ENCODE peak calls at places on chromosomes 7 and 10, in ten cellular contexts. One of them, this sample, is unnamed.

GRCh38 chr7:123682690-123683089 is 27.0 kb downstream of the LMOD2 start:
- DNase-seq in foreskin fibroblast: peak; percentile 24
- DNase-seq in fibroblast of mammary gland: peak; percentile 69
- DNase-seq in keratinocyte: no peak
- DNase-seq in H9: no peak
- DNase-seq in body of pancreas: no peak
- DNase-seq in CD8-positive, alpha-beta T cell: no peak
- DNase-seq in cardiac muscle cell: peak; percentile 80
- DNase-seq in glutamatergic neuron: no peak
- DNase-seq in lower lobe of right lung: no peak
- DNase-seq in this sample: no peak

GRCh38 chr10:132319853-132320669 is 11.9 kb upstream of the LRRC27 start:
- DNase-seq in foreskin fibroblast: peak; percentile 81
- DNase-seq in fibroblast of mammary gland: peak; percentile 90
- DNase-seq in keratinocyte: no peak
- DNase-seq in H9: no peak
- DNase-seq in body of pancreas: no peak
- DNase-seq in CD8-positive, alpha-beta T cell: no peak
- DNase-seq in cardiac muscle cell: peak; percentile 87
- DNase-seq in glutamatergic neuron: no peak
- DNase-seq in lower lobe of right lung: no peak
- DNase-seq in this sample: peak; percentile 96

GRCh38 chr7:26534649-26535482 is 243.2 kb downstream of the SNX10 start:
- DNase-seq in foreskin fibroblast: no peak
- DNase-seq in fibroblast of mammary gland: no peak
- DNase-seq in keratinocyte: no peak
- DNase-seq in H9: no peak
- DNase-seq in body of pancreas: no peak
- DNase-seq in CD8-positive, alpha-beta T cell: no peak
- DNase-seq in cardiac muscle cell: no peak
- DNase-seq in glutamatergic neuron: no peak
- DNase-seq in lower lobe of right lung: no peak
- DNase-seq in this sample: no peak

GRCh38 chr10:101043356-101043707 is 12.3 kb downstream of the SFXN3 start:
- DNase-seq in foreskin fibroblast: no peak
- DNase-seq in fibroblast of mammary gland: peak; percentile 15
- DNase-seq in keratinocyte: no peak
- DNase-seq in H9: no peak
- DNase-seq in body of pancreas: no peak
- DNase-seq in CD8-positive, alpha-beta T cell: no peak
- DNase-seq in cardiac muscle cell: no peak
- DNase-seq in glutamatergic neuron: no peak
- DNase-seq in lower lobe of right lung: no peak
- DNase-seq in this sample: peak; percentile 90

GRCh38 chr10:24897326-24897926 is 55.0 kb downstream of the PRTFDC1 start:
- DNase-seq in foreskin fibroblast: peak; percentile 52
- DNase-seq in fibroblast of mammary gland: no peak
- DNase-seq in keratinocyte: no peak
- DNase-seq in H9: no peak
- DNase-seq in body of pancreas: no peak
- DNase-seq in CD8-positive, alpha-beta T cell: no peak
- DNase-seq in cardiac muscle cell: peak; percentile 77
- DNase-seq in glutamatergic neuron: no peak
- DNase-seq in lower lobe of right lung: no peak
- DNase-seq in this sample: no peak

GRCh38 chr10:77043364-77043763 is 594.2 kb downstream of the KCNMA1 start:
- DNase-seq in foreskin fibroblast: no peak
- DNase-seq in fibroblast of mammary gland: peak; percentile 63
- DNase-seq in keratinocyte: no peak
- DNase-seq in H9: no peak
- DNase-seq in body of pancreas: no peak
- DNase-seq in CD8-positive, alpha-beta T cell: no peak
- DNase-seq in cardiac muscle cell: no peak
- DNase-seq in glutamatergic neuron: no peak
- DNase-seq in lower lobe of right lung: no peak
- DNase-seq in this sample: no peak

GRCh38 chr10:28991326-28991725 is 297.5 kb upstream of the LYZL1 start:
- DNase-seq in foreskin fibroblast: no peak
- DNase-seq in fibroblast of mammary gland: peak; percentile 35
- DNase-seq in keratinocyte: peak; percentile 73
- DNase-seq in H9: no peak
- DNase-seq in body of pancreas: no peak
- DNase-seq in CD8-positive, alpha-beta T cell: no peak
- DNase-seq in cardiac muscle cell: peak; percentile 33
- DNase-seq in glutamatergic neuron: no peak
- DNase-seq in lower lobe of right lung: peak; percentile 55
- DNase-seq in this sample: peak; percentile 68

GRCh38 chr7:92827464-92827863 is 8.9 kb downstream of the CDK6 start:
- DNase-seq in foreskin fibroblast: no peak
- DNase-seq in fibroblast of mammary gland: no peak
- DNase-seq in keratinocyte: no peak
- DNase-seq in H9: no peak
- DNase-seq in body of pancreas: no peak
- DNase-seq in CD8-positive, alpha-beta T cell: no peak
- DNase-seq in cardiac muscle cell: peak; percentile 36
- DNase-seq in glutamatergic neuron: no peak
- DNase-seq in lower lobe of right lung: no peak
- DNase-seq in this sample: no peak

GRCh38 chr10:37754538-37755323 is 102.7 kb downstream of the ZNF248 start:
- DNase-seq in foreskin fibroblast: no peak
- DNase-seq in fibroblast of mammary gland: peak; percentile 6
- DNase-seq in keratinocyte: no peak
- DNase-seq in H9: no peak
- DNase-seq in body of pancreas: no peak
- DNase-seq in CD8-positive, alpha-beta T cell: no peak
- DNase-seq in cardiac muscle cell: no peak
- DNase-seq in glutamatergic neuron: peak; percentile 38
- DNase-seq in lower lobe of right lung: no peak
- DNase-seq in this sample: no peak

GRCh38 chr10:44926771-44927751 is 15.9 kb downstream of the TMEM72 start:
- DNase-seq in foreskin fibroblast: no peak
- DNase-seq in fibroblast of mammary gland: peak; percentile 51
- DNase-seq in keratinocyte: no peak
- DNase-seq in H9: peak; percentile 18
- DNase-seq in body of pancreas: peak; percentile 75
- DNase-seq in CD8-positive, alpha-beta T cell: no peak
- DNase-seq in cardiac muscle cell: peak; percentile 68
- DNase-seq in glutamatergic neuron: no peak
- DNase-seq in lower lobe of right lung: no peak
- DNase-seq in this sample: no peak

GRCh38 chr10:100660945-100661344 is 84.4 kb upstream of the PAX2 start:
- DNase-seq in foreskin fibroblast: no peak
- DNase-seq in fibroblast of mammary gland: no peak
- DNase-seq in keratinocyte: no peak
- DNase-seq in H9: no peak
- DNase-seq in body of pancreas: no peak
- DNase-seq in CD8-positive, alpha-beta T cell: no peak
- DNase-seq in cardiac muscle cell: no peak
- DNase-seq in glutamatergic neuron: no peak
- DNase-seq in lower lobe of right lung: no peak
- DNase-seq in this sample: peak; percentile 77

GRCh38 chr7:107194051-107194450 is 25.2 kb downstream of the HBP1 start:
- DNase-seq in foreskin fibroblast: no peak
- DNase-seq in fibroblast of mammary gland: no peak
- DNase-seq in keratinocyte: no peak
- DNase-seq in H9: no peak
- DNase-seq in body of pancreas: no peak
- DNase-seq in CD8-positive, alpha-beta T cell: no peak
- DNase-seq in cardiac muscle cell: no peak
- DNase-seq in glutamatergic neuron: no peak
- DNase-seq in lower lobe of right lung: no peak
- DNase-seq in this sample: no peak

GRCh38 chr10:124403548-124403947 is 15.2 kb downstream of the OAT start:
- DNase-seq in foreskin fibroblast: peak; percentile 46
- DNase-seq in fibroblast of mammary gland: peak; percentile 86
- DNase-seq in keratinocyte: no peak
- DNase-seq in H9: peak; percentile 79
- DNase-seq in body of pancreas: no peak
- DNase-seq in CD8-positive, alpha-beta T cell: no peak
- DNase-seq in cardiac muscle cell: peak; percentile 89
- DNase-seq in glutamatergic neuron: no peak
- DNase-seq in lower lobe of right lung: no peak
- DNase-seq in this sample: peak; percentile 77

GRCh38 chr7:29146082-29146706 is at the start of gene CPVL:
- DNase-seq in foreskin fibroblast: no peak
- DNase-seq in fibroblast of mammary gland: no peak
- DNase-seq in keratinocyte: no peak
- DNase-seq in H9: peak; percentile 78
- DNase-seq in body of pancreas: peak; percentile 69
- DNase-seq in CD8-positive, alpha-beta T cell: no peak
- DNase-seq in cardiac muscle cell: no peak
- DNase-seq in glutamatergic neuron: peak; percentile 69
- DNase-seq in lower lobe of right lung: peak; percentile 79
- DNase-seq in this sample: no peak

DNA sequence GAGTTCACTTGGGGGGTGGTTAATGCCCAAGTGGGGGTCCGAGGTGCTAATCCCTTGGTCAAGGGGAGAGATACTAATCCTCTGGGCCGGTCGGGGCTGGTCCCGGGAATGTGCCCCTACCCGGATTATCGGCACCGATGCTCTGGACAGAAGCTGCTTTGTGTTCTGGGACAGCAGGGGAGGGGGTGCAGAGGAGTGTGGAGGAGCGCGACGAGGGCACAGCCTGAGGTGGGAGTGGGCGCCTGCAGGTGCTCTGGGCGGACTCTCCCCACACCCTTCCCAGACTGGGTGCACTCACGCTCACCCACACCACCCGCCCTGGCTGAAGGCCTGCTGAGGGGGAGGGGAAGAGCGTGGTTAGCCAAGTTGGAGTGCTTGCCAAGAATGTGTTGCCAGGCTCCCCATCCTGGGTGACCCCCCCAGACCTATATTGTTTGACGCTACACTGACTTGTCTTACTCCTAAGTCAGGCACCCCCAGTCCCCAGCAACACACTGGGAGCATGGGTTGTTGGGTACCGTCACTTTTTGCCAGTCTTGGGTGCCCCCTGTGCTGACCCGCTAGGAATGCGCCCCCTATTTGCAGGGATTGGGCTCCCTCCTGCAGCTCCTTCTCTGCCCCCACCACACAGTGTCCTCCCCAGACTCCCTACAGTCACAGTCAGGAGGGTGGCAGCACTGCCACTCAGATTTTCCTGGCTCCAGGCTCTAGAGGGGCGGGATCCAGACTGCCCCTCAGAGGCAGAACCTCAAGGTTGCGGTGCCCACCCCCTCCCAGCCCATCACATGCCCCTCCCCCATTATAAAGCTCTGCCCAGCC is 1.2 kb downstream of the SLC4A2 start:
- DNase-seq in foreskin fibroblast: peak; percentile 27
- DNase-seq in fibroblast of mammary gland: peak; percentile 36
- DNase-seq in keratinocyte: no peak
- DNase-seq in H9: no peak
- DNase-seq in body of pancreas: peak; percentile 67
- DNase-seq in CD8-positive, alpha-beta T cell: no peak
- DNase-seq in cardiac muscle cell: peak; percentile 55
- DNase-seq in glutamatergic neuron: no peak
- DNase-seq in lower lobe of right lung: no peak
- DNase-seq in this sample: peak; percentile 95
- TF ChIP-seq CTCF in foreskin fibroblast: no peak
- TF ChIP-seq CTCF in fibroblast of mammary gland: peak; percentile 6
- TF ChIP-seq CTCF in keratinocyte: no peak
- TF ChIP-seq CTCF in H9: peak; percentile 8
- TF ChIP-seq CTCF in body of pancreas: no peak
- TF ChIP-seq CTCF in CD8-positive, alpha-beta T cell: no peak
- TF ChIP-seq CTCF in cardiac muscle cell: peak; percentile 13
- TF ChIP-seq CTCF in glutamatergic neuron: no peak
- TF ChIP-seq CTCF in lower lobe of right lung: no peak
- TF ChIP-seq CTCF in this sample: no peak

DNA sequence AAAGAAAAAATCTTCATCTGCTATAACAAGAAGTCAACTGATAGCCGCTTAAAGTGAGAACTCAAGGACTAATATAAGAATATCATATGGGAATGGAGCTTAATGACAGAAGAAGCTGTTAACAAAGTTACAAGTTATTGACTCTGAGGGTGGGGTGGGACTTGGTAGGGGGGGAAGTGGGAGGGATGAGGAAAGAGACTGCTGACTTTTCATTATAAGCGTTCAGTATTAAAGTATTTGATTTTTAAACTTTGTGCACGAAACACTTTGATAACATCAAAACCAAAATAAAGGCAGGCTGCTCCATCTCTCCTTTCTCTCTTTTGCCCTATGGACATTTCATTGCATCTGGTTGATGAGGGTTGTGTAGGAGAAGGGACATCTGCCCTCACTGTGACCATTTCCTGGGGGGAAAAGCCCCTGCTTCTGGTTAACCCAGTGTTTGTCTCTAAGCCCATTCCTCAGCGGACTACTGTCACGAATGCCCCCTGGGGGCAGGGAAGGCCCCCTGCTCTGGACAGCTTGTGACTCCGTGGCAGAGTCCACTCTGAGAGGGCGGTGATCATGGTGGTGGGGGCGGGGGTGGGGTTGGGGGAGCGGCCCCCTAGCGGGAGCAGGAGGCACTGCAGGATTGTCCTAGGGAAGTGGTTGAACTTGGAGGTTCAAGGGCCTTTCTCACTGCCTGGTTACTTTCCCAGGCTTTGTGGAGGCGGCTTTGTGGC is 17.4 kb downstream of the SLC13A4 start:
- DNase-seq in foreskin fibroblast: no peak
- DNase-seq in fibroblast of mammary gland: no peak
- DNase-seq in keratinocyte: no peak
- DNase-seq in H9: peak; percentile 72
- DNase-seq in body of pancreas: no peak
- DNase-seq in CD8-positive, alpha-beta T cell: no peak
- DNase-seq in cardiac muscle cell: no peak
- DNase-seq in glutamatergic neuron: no peak
- DNase-seq in lower lobe of right lung: no peak
- DNase-seq in this sample: no peak
- TF ChIP-seq CTCF in foreskin fibroblast: peak; percentile 30
- TF ChIP-seq CTCF in fibroblast of mammary gland: peak; percentile 45
- TF ChIP-seq CTCF in keratinocyte: peak; percentile 77
- TF ChIP-seq CTCF in H9: peak; percentile 94
- TF ChIP-seq CTCF in body of pancreas: peak; percentile 19
- TF ChIP-seq CTCF in CD8-positive, alpha-beta T cell: peak; percentile 39
- TF ChIP-seq CTCF in cardiac muscle cell: peak; percentile 50
- TF ChIP-seq CTCF in glutamatergic neuron: peak; percentile 90
- TF ChIP-seq CTCF in lower lobe of right lung: peak; percentile 65
- TF ChIP-seq CTCF in this sample: peak; percentile 37

GRCh38 chr10:3432089-3432488 is 259.5 kb upstream of the PITRM1 start:
- DNase-seq in foreskin fibroblast: no peak
- DNase-seq in fibroblast of mammary gland: no peak
- DNase-seq in keratinocyte: no peak
- DNase-seq in H9: no peak
- DNase-seq in body of pancreas: no peak
- DNase-seq in CD8-positive, alpha-beta T cell: no peak
- DNase-seq in cardiac muscle cell: no peak
- DNase-seq in glutamatergic neuron: no peak
- DNase-seq in lower lobe of right lung: no peak
- DNase-seq in this sample: no peak
- TF ChIP-seq CTCF in foreskin fibroblast: no peak
- TF ChIP-seq CTCF in fibroblast of mammary gland: no peak
- TF ChIP-seq CTCF in keratinocyte: no peak
- TF ChIP-seq CTCF in H9: no peak
- TF ChIP-seq CTCF in body of pancreas: no peak
- TF ChIP-seq CTCF in CD8-positive, alpha-beta T cell: no peak
- TF ChIP-seq CTCF in cardiac muscle cell: no peak
- TF ChIP-seq CTCF in glutamatergic neuron: no peak
- TF ChIP-seq CTCF in lower lobe of right lung: no peak
- TF ChIP-seq CTCF in this sample: peak; percentile 8

DNA sequence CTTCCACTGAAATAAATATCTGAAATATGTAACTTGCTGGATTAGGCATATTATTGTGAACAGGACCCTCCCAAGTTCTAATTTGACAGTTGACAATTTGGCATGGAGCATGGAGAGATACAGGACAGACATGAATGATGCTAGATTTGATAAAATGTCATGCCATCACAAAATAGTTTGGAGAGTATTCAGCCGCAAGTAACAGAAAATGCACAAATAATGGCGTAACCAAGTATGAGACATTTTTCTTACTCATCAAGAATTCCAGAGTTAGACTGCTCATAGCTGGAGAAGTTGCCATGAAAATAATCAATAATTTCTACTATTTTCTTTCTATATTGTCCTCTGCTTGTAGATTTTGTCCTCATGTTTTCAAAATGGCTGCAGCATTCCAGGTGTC is 45.5 kb upstream of the GPAM start:
- DNase-seq in foreskin fibroblast: no peak
- DNase-seq in fibroblast of mammary gland: peak; percentile 57
- DNase-seq in keratinocyte: no peak
- DNase-seq in H9: no peak
- DNase-seq in body of pancreas: no peak
- DNase-seq in CD8-positive, alpha-beta T cell: no peak
- DNase-seq in cardiac muscle cell: no peak
- DNase-seq in glutamatergic neuron: no peak
- DNase-seq in lower lobe of right lung: no peak
- DNase-seq in this sample: no peak
- TF ChIP-seq CTCF in foreskin fibroblast: no peak
- TF ChIP-seq CTCF in fibroblast of mammary gland: no peak
- TF ChIP-seq CTCF in keratinocyte: no peak
- TF ChIP-seq CTCF in H9: no peak
- TF ChIP-seq CTCF in body of pancreas: no peak
- TF ChIP-seq CTCF in CD8-positive, alpha-beta T cell: no peak
- TF ChIP-seq CTCF in cardiac muscle cell: no peak
- TF ChIP-seq CTCF in glutamatergic neuron: no peak
- TF ChIP-seq CTCF in lower lobe of right lung: no peak
- TF ChIP-seq CTCF in this sample: no peak